ENCODE peak calls at places on chromosomes 6 and 20, in five cellular contexts. One of them, this sample, is unnamed.

GRCh38 chr20:53077373-53078205 is 105.4 kb downstream of the TSHZ2 start:
- DNase-seq in spleen: no peak
- DNase-seq in ovary: no peak
- DNase-seq in tibial artery: peak
- DNase-seq in stomach: peak
- DNase-seq in this sample: no peak

GRCh38 chr6:35413911-35414310 is 38.2 kb upstream of the FANCE start:
- DNase-seq in spleen: no peak
- DNase-seq in tibial artery: no peak
- DNase-seq in stomach: no peak
- DNase-seq in ovary: no peak
- DNase-seq in this sample: no peak

GRCh38 chr6:35443341-35444030 is 8.7 kb upstream of the FANCE start:
- DNase-seq in spleen: no peak
- DNase-seq in stomach: no peak
- DNase-seq in tibial artery: no peak
- DNase-seq in ovary: no peak
- DNase-seq in this sample: no peak

GRCh38 chr6:68975064-68975463 is 340.0 kb downstream of the ADGRB3 start:
- DNase-seq in ovary: no peak
- DNase-seq in stomach: no peak
- DNase-seq in tibial artery: no peak
- DNase-seq in spleen: no peak
- DNase-seq in this sample: no peak

GRCh38 chr6:111403388-111403787 is 79.6 kb downstream of the REV3L start:
- DNase-seq in stomach: no peak
- DNase-seq in ovary: no peak
- DNase-seq in spleen: no peak
- DNase-seq in tibial artery: no peak
- DNase-seq in this sample: no peak

GRCh38 chr20:63807654-63808053 is 23.4 kb downstream of the ZBTB46 start:
- DNase-seq in ovary: no peak
- DNase-seq in stomach: no peak
- DNase-seq in tibial artery: no peak
- DNase-seq in spleen: no peak
- DNase-seq in this sample: no peak

GRCh38 chr20:24135786-24136185 is 147.2 kb upstream of the GGTLC1 start:
- DNase-seq in spleen: no peak
- DNase-seq in tibial artery: no peak
- DNase-seq in ovary: no peak
- DNase-seq in stomach: no peak
- DNase-seq in this sample: no peak

GRCh38 chr6:149077208-149077607 is 240.3 kb upstream of the TAB2 start:
- DNase-seq in tibial artery: no peak
- DNase-seq in spleen: no peak
- DNase-seq in stomach: no peak
- DNase-seq in ovary: no peak
- DNase-seq in this sample: peak

GRCh38 chr20:11271319-11271718 is 597.5 kb upstream of the JAG1 start:
- DNase-seq in tibial artery: no peak
- DNase-seq in spleen: no peak
- DNase-seq in ovary: no peak
- DNase-seq in stomach: no peak
- DNase-seq in this sample: no peak

GRCh38 chr6:158943380-158944032 is 56.5 kb downstream of the RSPH3 start:
- DNase-seq in tibial artery: no peak
- DNase-seq in ovary: no peak
- DNase-seq in spleen: no peak
- DNase-seq in stomach: no peak
- DNase-seq in this sample: no peak

GRCh38 chr20:58131581-58132142 is 96.8 kb downstream of the ANKRD60 start:
- DNase-seq in tibial artery: no peak
- DNase-seq in stomach: no peak
- DNase-seq in spleen: no peak
- DNase-seq in ovary: no peak
- DNase-seq in this sample: peak

GRCh38 chr20:16929756-16930155 is 181.6 kb downstream of the OTOR start:
- DNase-seq in ovary: no peak
- DNase-seq in stomach: no peak
- DNase-seq in spleen: no peak
- DNase-seq in tibial artery: no peak
- DNase-seq in this sample: no peak

GRCh38 chr6:44762496-44762895 is 375.0 kb downstream of the CDC5L start:
- DNase-seq in stomach: no peak
- DNase-seq in tibial artery: no peak
- DNase-seq in spleen: no peak
- DNase-seq in ovary: no peak
- DNase-seq in this sample: no peak

GRCh38 chr6:131803007-131803769 is 4.6 kb upstream of the ENPP1 start:
- DNase-seq in tibial artery: no peak
- DNase-seq in stomach: no peak
- DNase-seq in ovary: no peak
- DNase-seq in spleen: no peak
- DNase-seq in this sample: no peak
- TF ChIP-seq CTCF in tibial artery: no peak
- TF ChIP-seq CTCF in stomach: no peak
- TF ChIP-seq CTCF in ovary: no peak
- TF ChIP-seq CTCF in spleen: no peak
- TF ChIP-seq CTCF in this sample: no peak

DNA sequence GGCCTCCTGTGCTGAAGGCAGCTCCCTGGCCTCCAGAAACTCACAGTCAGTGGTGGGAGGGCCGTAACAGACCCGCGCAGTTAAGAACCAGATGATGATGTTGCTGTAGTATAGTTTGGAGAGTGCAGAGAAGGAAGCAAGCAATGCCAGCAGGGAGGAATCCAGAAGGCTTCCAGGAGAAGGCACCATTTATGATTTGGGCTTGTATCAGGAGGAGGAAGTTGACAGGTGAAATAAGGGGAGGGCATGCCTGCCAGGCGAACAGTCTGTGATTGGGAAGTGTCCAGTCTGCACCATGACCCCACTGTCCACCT is 13.3 kb upstream of the BAK1 start:
- DNase-seq in stomach: no peak
- DNase-seq in tibial artery: no peak
- DNase-seq in spleen: no peak
- DNase-seq in ovary: no peak
- DNase-seq in this sample: no peak
- H3K4me3 ChIP-seq in stomach: peak
- H3K4me3 ChIP-seq in tibial artery: no peak
- H3K4me3 ChIP-seq in spleen: peak
- H3K4me3 ChIP-seq in ovary: no peak
- H3K4me3 ChIP-seq in this sample: no peak

GRCh38 chr20:12740647-12741046 is 268.1 kb upstream of the SPTLC3 start:
- DNase-seq in spleen: no peak
- DNase-seq in stomach: no peak
- DNase-seq in ovary: no peak
- DNase-seq in tibial artery: no peak
- DNase-seq in this sample: no peak
- TF ChIP-seq CTCF in spleen: no peak
- TF ChIP-seq CTCF in stomach: no peak
- TF ChIP-seq CTCF in ovary: no peak
- TF ChIP-seq CTCF in tibial artery: no peak
- TF ChIP-seq CTCF in this sample: no peak

GRCh38 chr6:19289408-19289967 is 547.7 kb upstream of the ID4 start:
- DNase-seq in spleen: no peak
- DNase-seq in stomach: no peak
- DNase-seq in ovary: no peak
- DNase-seq in tibial artery: no peak
- DNase-seq in this sample: no peak
- H3K4me3 ChIP-seq in spleen: no peak
- H3K4me3 ChIP-seq in stomach: no peak
- H3K4me3 ChIP-seq in ovary: no peak
- H3K4me3 ChIP-seq in tibial artery: no peak
- H3K4me3 ChIP-seq in this sample: no peak

This sample was measured in AG09309.